ENCODE peak calls at places on chromosomes 1 and 21, in ten cellular contexts. Z, H, E, C, T, U, R, Q, X and J are unnamed samples.

GRCh38 chr1:30418426-30419245 is 304.7 kb downstream of the MATN1 start:
- DNase-seq in R (no peak), E (no peak), X (peak), T (no peak), Q (peak), Z (no peak), H (peak), U (no peak), C (no peak), J (no peak)

GRCh38 chr1:53715478-53715877 is 23.5 kb downstream of the GLIS1 start:
- DNase-seq in R (peak), U (no peak), H (no peak), C (no peak), T (no peak), X (no peak), E (no peak), Q (no peak), Z (peak), J (peak)

GRCh38 chr21:45542242-45542666 is at the start of gene SLC19A1:
- DNase-seq in H (peak), E (peak), Z (peak), Q (peak), R (peak), X (peak), C (peak), U (peak), T (peak), J (peak)

GRCh38 chr1:241899211-241899610 is 51.2 kb downstream of the EXO1 start:
- DNase-seq in Q (no peak), U (no peak), E (no peak), C (no peak), X (no peak), T (no peak), R (no peak), Z (no peak), H (no peak), J (no peak)

GRCh38 chr21:45154511-45155508 is 80.4 kb downstream of the ADARB1 start:
- DNase-seq in H (peak), R (peak), E (peak), T (no peak), X (no peak), U (no peak), Q (peak), Z (peak), C (no peak), J (peak)

GRCh38 chr1:242043165-242043564 is 44.3 kb upstream of the MAP1LC3C start:
- DNase-seq in H (no peak), E (no peak), Z (no peak), Q (no peak), C (no peak), T (no peak), U (no peak), R (no peak), X (no peak), J (no peak)

GRCh38 chr1:100353988-100354387 is 1.7 kb downstream of the CDC14A start:
- DNase-seq in Q (no peak), X (no peak), H (no peak), U (no peak), T (no peak), R (peak), C (no peak), E (peak), Z (peak), J (peak)

GRCh38 chr1:208455821-208456220 is 211.6 kb upstream of the PLXNA2 start:
- DNase-seq in Z (no peak), T (no peak), C (no peak), R (no peak), U (no peak), E (peak), H (no peak), Q (no peak), X (no peak), J (peak)

GRCh38 chr1:226457307-226457712 is 49.4 kb upstream of the PARP1 start:
- DNase-seq in H (no peak), U (no peak), X (no peak), E (no peak), Q (no peak), R (peak), Z (no peak), T (no peak), C (peak), J (peak)

GRCh38 chr1:234758851-234759250 is 148.9 kb upstream of the IRF2BP2 start:
- DNase-seq in R (no peak), Z (peak), U (no peak), T (no peak), C (no peak), X (no peak), H (no peak), Q (no peak), E (peak), J (no peak)

GRCh38 chr1:116110507-116111195 is 548 bp upstream of the MAB21L3 start:
- DNase-seq in Q (no peak), H (no peak), E (no peak), R (no peak), U (no peak), T (no peak), C (no peak), Z (no peak), X (no peak), J (no peak)

GRCh38 chr1:227318852-227319607 is 738 bp upstream of the CDC42BPA start:
- DNase-seq in E (peak), H (peak), R (peak), U (peak), T (peak), C (no peak), X (peak), Q (peak), Z (peak), J (peak)

GRCh38 chr1:116510361-116510760 is 60.5 kb downstream of the CD58 start:
- DNase-seq in H (no peak), Q (no peak), E (peak), X (no peak), T (no peak), Z (no peak), U (no peak), R (no peak), C (no peak), J (peak)

GRCh38 chr1:18954270-18955071 is 2.0 kb downstream of the IFFO2 start:
- DNase-seq in Q (no peak), X (no peak), R (no peak), U (no peak), T (no peak), C (no peak), H (no peak), E (peak), Z (no peak), J (peak)

GRCh38 chr1:173406783-173407230 is 70.3 kb upstream of the PRDX6 start:
- DNase-seq in T (no peak), E (no peak), C (no peak), H (no peak), Z (no peak), U (no peak), X (no peak), R (no peak), Q (no peak), J (no peak)

GRCh38 chr1:221937155-221937953 is 195.5 kb upstream of the DUSP10 start:
- DNase-seq in X (no peak), U (no peak), Z (no peak), H (no peak), Q (no peak), R (no peak), T (no peak), C (no peak), E (no peak), J (no peak)

DNA sequence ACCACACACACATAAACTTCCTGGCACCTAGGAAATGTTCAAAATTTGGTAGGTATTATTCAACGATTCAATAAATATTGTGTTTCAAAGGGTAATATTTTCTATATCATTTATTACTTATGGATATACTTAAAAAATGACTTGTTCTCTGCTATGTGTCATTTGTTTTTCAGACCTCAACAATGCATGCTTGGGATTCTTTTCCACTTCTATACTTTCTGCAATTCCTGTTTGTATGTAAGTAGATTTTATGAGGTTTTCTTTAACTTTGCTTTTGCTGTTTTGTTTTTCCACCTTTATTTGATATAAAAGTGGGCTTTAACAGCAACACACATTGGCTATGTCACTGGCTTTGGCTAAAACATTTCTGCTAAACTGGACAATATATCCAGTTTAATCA is 3.5 kb downstream of the CEP170 start:
- DNase-seq in Q (no peak), X (no peak), Z (no peak), E (peak), H (no peak), U (no peak), R (no peak), C (no peak), T (no peak), J (peak)
- H3K27ac ChIP-seq in Q (no peak), X (no peak), Z (no peak), E (no peak), H (no peak), U (no peak), R (no peak), C (no peak), T (peak), J (peak)

DNA sequence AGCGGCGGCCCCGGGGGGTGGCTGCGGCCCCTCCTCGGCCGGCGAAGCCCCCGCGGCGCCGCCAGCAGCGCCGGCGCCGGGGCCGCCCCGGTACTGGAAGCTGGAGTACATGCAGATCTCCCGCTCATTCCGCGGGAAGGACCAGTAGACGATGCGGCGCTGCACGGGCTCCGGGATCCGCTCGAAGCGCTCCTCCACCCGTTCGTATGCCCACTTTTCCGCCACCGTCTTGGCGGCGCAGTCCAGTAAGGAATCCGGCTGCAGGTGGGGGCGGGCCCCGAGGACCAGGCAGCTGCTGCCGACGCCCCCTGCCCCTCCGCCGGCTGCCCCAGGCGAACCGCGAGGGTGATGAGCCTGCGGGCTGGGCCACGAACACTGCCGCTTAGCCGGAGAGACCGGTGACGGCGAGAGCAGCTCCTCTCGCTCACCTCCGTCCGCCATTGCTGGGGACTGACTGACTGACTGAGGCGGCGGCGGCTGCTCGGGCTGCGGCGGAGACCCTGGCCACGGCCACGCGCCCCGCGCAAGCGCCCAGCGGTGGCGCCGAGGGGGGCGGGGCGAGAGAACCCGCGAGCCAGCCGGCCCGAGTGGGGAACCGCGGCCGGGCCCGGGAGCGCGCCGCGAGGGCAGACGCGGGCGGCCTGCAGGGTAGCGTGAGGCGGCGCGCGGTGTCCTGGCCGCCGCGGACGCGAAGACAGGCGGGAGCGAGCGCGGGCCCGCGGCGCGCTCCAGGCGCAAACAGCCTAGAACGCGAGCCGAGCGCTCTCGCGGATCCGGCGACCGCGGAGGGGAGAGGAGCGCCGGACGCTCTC is at the start of gene ZSWIM5:
- DNase-seq in C (peak), T (peak), U (peak), Q (peak), H (no peak), Z (peak), X (peak), R (peak), E (peak), J (peak)
- H3K27ac ChIP-seq in C (no peak), T (peak), U (peak), Q (peak), H (peak), Z (no peak), X (peak), R (no peak), E (no peak), J (no peak)

GRCh38 chr1:245598524-245599310 is 443.9 kb downstream of the KIF26B start:
- DNase-seq in Q (peak), U (no peak), T (peak), Z (no peak), H (no peak), E (peak), C (no peak), X (no peak), R (peak), J (peak)
- H3K27ac ChIP-seq in Q (no peak), U (no peak), T (no peak), Z (peak), H (no peak), E (peak), C (no peak), X (peak), R (no peak), J (peak)

GRCh38 chr1:225260319-225260718 is 167.5 kb downstream of the LBR start:
- DNase-seq in U (no peak), X (no peak), R (no peak), T (no peak), C (no peak), Z (no peak), E (no peak), Q (no peak), H (no peak), J (no peak)
- H3K27ac ChIP-seq in U (no peak), X (no peak), R (no peak), T (no peak), C (no peak), Z (no peak), E (no peak), Q (no peak), H (no peak), J (no peak)

DNA sequence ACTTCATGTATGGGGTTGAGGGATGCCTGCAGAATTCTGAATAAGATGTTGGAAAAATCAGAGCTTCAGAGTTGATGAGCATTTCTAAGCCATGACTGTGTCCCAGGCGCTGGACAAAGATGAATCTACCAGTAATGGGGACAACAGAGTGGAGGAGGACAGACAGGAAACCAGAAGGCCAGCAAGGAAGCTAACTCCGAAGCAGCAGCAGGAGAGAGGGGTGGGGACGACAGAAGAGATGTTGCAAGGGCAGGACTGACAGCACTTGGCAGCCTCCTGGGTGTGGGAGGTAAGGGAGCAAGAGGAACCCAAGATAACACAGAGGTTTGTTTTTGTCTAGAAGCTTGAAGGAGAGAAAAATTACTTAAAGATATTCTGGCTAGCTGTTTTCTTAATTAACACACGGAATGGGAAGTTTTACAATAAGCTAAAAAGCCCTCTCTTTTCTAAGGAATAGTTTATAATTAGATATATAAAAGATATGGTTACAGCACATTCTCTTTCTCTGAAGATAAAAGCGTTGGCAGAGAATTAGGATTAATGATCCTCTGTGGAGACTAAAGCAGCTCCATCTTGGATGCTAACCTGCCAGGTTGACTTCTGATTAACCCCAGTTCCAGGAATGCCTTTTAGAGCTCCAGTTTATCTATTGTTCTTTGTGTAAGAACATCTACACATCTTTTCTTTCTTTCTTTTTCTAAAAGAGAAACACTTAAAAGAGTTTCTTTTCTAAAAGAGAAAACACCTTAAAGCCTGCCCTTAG is 92.7 kb downstream of the TENT5C start:
- DNase-seq in X (no peak), H (no peak), Z (peak), R (no peak), C (no peak), E (peak), U (no peak), Q (no peak), T (no peak), J (peak)
- H3K27ac ChIP-seq in X (no peak), H (peak), Z (peak), R (no peak), C (no peak), E (no peak), U (no peak), Q (no peak), T (peak), J (peak)